ENCODE peak calls at places on chromosomes 11 and 22, in four cellular contexts. One of them, this sample, is unnamed. For H3K36me3, the result is how much of the 10 kb centered on the place peaks cover.

GRCh38 chr22:36870250-36870649 is 9.4 kb downstream of the NCF4 start:
- DNase-seq in adipocyte: no peak
- DNase-seq in IMR-90: no peak
- DNase-seq in Peyer's patch: no peak
- DNase-seq in this sample: peak

GRCh38 chr11:116199182-116199581 is 573.6 kb downstream of the BUD13 start:
- DNase-seq in adipocyte: no peak
- DNase-seq in IMR-90: no peak
- DNase-seq in Peyer's patch: no peak
- DNase-seq in this sample: no peak

GRCh38 chr11:83219095-83219494 is 25.6 kb downstream of the ANKRD42 start:
- DNase-seq in adipocyte: no peak
- DNase-seq in IMR-90: no peak
- DNase-seq in Peyer's patch: no peak
- DNase-seq in this sample: no peak

GRCh38 chr11:24635588-24636290 is 138.9 kb downstream of the LUZP2 start:
- DNase-seq in adipocyte: peak
- DNase-seq in IMR-90: peak
- DNase-seq in Peyer's patch: no peak
- DNase-seq in this sample: peak

GRCh38 chr22:23696326-23696851 is 5.6 kb downstream of the RGL4 start:
- DNase-seq in adipocyte: no peak
- DNase-seq in IMR-90: peak
- DNase-seq in Peyer's patch: peak
- DNase-seq in this sample: no peak

GRCh38 chr22:19942071-19942885 is 660 bp upstream of the TXNRD2 start:
- DNase-seq in adipocyte: peak
- DNase-seq in IMR-90: peak
- DNase-seq in Peyer's patch: no peak
- DNase-seq in this sample: no peak

GRCh38 chr11:76803811-76804600 is 20.9 kb downstream of the TSKU start:
- DNase-seq in adipocyte: no peak
- DNase-seq in IMR-90: peak
- DNase-seq in Peyer's patch: peak
- DNase-seq in this sample: no peak

GRCh38 chr11:118106789-118107335 is 20.1 kb upstream of the SMIM35 start:
- DNase-seq in adipocyte: no peak
- DNase-seq in IMR-90: no peak
- DNase-seq in Peyer's patch: no peak
- DNase-seq in this sample: peak

GRCh38 chr11:62431171-62431895 is 12.5 kb downstream of the SCGB1A1 start:
- DNase-seq in adipocyte: peak
- DNase-seq in IMR-90: peak
- DNase-seq in Peyer's patch: no peak
- DNase-seq in this sample: no peak

GRCh38 chr22:44526431-44527115 is 28.5 kb upstream of the RTL6 start:
- DNase-seq in adipocyte: no peak
- DNase-seq in IMR-90: no peak
- DNase-seq in Peyer's patch: no peak
- DNase-seq in this sample: no peak

GRCh38 chr11:121591405-121592033 is 138.8 kb upstream of the SORL1-AS1 start:
- DNase-seq in adipocyte: peak
- DNase-seq in IMR-90: peak
- DNase-seq in Peyer's patch: no peak
- DNase-seq in this sample: peak

GRCh38 chr11:121595717-121596156 is 143.0 kb upstream of the SORL1-AS1 start:
- DNase-seq in adipocyte: peak
- DNase-seq in IMR-90: peak
- DNase-seq in Peyer's patch: no peak
- DNase-seq in this sample: peak

GRCh38 chr11:121590772-121591404 is 138.1 kb upstream of the SORL1-AS1 start:
- DNase-seq in adipocyte: no peak
- DNase-seq in IMR-90: no peak
- DNase-seq in Peyer's patch: no peak
- DNase-seq in this sample: no peak

GRCh38 chr11:121589946-121590537 is 137.3 kb upstream of the SORL1-AS1 start:
- DNase-seq in adipocyte: no peak
- DNase-seq in IMR-90: no peak
- DNase-seq in Peyer's patch: no peak
- DNase-seq in this sample: no peak

DNA sequence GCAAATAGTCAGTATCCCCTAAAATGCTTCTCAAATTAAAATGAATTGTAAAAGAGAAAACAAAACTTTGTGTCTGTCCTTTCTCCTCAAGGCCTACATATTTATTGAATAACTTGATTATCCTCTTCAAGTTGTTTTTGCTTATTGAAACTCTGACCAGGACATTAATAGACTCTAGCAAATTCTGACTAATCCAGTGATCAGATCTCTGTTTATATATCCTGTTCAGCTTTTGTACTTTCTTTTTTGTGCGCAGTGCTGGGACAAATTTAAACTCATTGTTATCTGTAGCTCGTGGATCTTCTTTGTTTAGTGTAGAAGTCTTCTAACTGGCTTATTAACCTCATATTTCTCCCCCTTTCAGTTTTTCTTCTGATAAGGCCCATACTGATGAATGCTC is 139.9 kb upstream of the SORL1-AS1 start:
- DNase-seq in adipocyte: no peak
- DNase-seq in IMR-90: peak
- DNase-seq in Peyer's patch: no peak
- DNase-seq in this sample: no peak
- H3K36me3 ChIP-seq in adipocyte: under half
- H3K36me3 ChIP-seq in IMR-90: under half
- H3K36me3 ChIP-seq in Peyer's patch: under half
- H3K36me3 ChIP-seq in this sample: under half

DNA sequence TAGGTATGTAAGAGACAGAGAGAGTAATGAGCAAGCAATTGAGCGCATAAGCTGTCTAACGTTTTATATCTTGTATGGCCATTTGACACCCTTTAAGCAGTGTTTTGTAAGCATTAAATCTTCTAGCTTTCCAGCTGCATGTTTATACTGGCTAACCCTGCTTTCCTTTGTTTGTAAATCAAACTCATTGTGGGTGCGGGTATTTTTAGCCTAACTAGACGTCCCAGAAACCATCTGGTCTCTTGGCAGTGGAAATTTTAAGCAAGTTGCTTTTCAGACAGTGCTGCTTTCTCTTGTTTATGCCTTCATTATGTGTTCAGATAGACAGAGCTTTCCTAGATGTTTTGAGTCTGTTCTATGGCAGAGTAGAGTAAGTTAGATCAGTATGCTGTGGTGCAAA is 73.5 kb downstream of the RNF169 start:
- DNase-seq in adipocyte: peak
- DNase-seq in IMR-90: peak
- DNase-seq in Peyer's patch: no peak
- DNase-seq in this sample: no peak
- H3K36me3 ChIP-seq in adipocyte: under half
- H3K36me3 ChIP-seq in IMR-90: under half
- H3K36me3 ChIP-seq in Peyer's patch: under half
- H3K36me3 ChIP-seq in this sample: under half

GRCh38 chr11:128462189-128462588 is 125.2 kb downstream of the ETS1 start:
- DNase-seq in adipocyte: no peak
- DNase-seq in IMR-90: no peak
- DNase-seq in Peyer's patch: no peak
- DNase-seq in this sample: no peak
- H3K36me3 ChIP-seq in adipocyte: half or more
- H3K36me3 ChIP-seq in IMR-90: under half
- H3K36me3 ChIP-seq in Peyer's patch: under half
- H3K36me3 ChIP-seq in this sample: under half

GRCh38 chr22:28791841-28792490 is 8.4 kb downstream of the XBP1 start:
- DNase-seq in adipocyte: no peak
- DNase-seq in IMR-90: peak
- DNase-seq in Peyer's patch: no peak
- DNase-seq in this sample: no peak

GRCh38 chr22:28792491-28793383 is 7.6 kb downstream of the XBP1 start:
- DNase-seq in adipocyte: no peak
- DNase-seq in IMR-90: no peak
- DNase-seq in Peyer's patch: no peak
- DNase-seq in this sample: no peak

GRCh38 chr22:28793976-28794584 is 6.3 kb downstream of the XBP1 start:
- DNase-seq in adipocyte: no peak
- DNase-seq in IMR-90: no peak
- DNase-seq in Peyer's patch: no peak
- DNase-seq in this sample: no peak

GRCh38 chr22:28795932-28796856 is 4.2 kb downstream of the XBP1 start:
- DNase-seq in adipocyte: no peak
- DNase-seq in IMR-90: no peak
- DNase-seq in Peyer's patch: no peak
- DNase-seq in this sample: no peak

DNA sequence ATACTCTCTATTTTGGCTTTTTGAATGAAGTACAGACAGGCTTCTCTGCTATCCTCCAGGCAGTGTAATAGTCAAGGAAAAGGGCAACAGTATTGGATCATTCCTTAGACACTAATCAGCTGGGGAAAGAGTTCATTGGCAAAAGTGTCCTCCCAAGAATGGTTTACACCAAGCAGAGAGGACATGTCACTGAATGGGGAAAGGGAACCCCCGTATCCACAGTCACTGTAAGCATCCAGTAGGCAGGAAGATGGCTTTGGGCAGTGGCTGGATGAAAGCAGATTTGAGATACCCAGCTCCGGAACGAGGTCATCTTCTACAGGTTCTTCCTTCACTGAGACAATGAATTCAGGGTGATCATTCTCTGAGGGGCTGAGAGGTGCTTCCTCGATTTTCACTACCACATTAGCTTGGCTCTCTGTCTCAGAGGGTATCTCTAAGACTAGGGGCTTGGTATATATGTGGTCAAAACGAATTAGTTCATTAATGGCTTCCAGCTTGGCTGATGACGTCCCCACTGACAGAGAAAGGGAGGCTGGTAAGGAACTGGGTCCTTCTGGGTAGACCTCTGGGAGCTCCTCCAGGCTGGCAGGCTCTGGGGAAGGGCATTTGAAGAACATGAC is 5.2 kb downstream of the XBP1 start:
- DNase-seq in adipocyte: no peak
- DNase-seq in IMR-90: no peak
- DNase-seq in Peyer's patch: no peak
- DNase-seq in this sample: no peak
- H3K36me3 ChIP-seq in adipocyte: under half
- H3K36me3 ChIP-seq in IMR-90: under half
- H3K36me3 ChIP-seq in Peyer's patch: under half
- H3K36me3 ChIP-seq in this sample: under half

GRCh38 chr11:70430122-70430521 is 31.8 kb downstream of the CTTN start:
- DNase-seq in adipocyte: no peak
- DNase-seq in IMR-90: no peak
- DNase-seq in Peyer's patch: no peak
- DNase-seq in this sample: no peak
- H3K36me3 ChIP-seq in adipocyte: half or more
- H3K36me3 ChIP-seq in IMR-90: half or more
- H3K36me3 ChIP-seq in Peyer's patch: under half
- H3K36me3 ChIP-seq in this sample: half or more

DNA sequence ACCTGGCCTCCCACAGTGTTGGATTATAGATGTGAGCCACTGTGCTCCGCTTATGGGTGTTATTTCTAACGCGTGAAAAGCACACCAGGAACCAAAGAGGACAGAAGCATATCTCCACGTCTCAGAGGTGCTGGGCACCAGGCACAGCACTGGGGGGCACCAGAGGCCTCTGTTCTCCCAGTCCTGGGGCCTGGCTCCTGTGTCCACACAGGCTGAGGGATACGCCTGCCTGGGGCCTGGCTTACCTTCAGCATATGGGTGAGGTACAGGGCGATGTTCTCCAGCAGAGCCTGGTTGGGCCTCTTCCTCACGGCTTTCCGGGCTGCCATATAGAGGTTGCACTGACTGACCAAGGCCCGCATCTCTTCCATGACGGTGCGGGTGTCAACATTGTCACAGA is 24.7 kb upstream of the NAP1L4 start:
- DNase-seq in adipocyte: no peak
- DNase-seq in IMR-90: no peak
- DNase-seq in Peyer's patch: no peak
- DNase-seq in this sample: no peak
- H3K36me3 ChIP-seq in adipocyte: half or more
- H3K36me3 ChIP-seq in IMR-90: half or more
- H3K36me3 ChIP-seq in Peyer's patch: under half
- H3K36me3 ChIP-seq in this sample: half or more

GRCh38 chr11:74121804-74122203 is 49.0 kb downstream of the C2CD3 start:
- DNase-seq in adipocyte: no peak
- DNase-seq in IMR-90: no peak
- DNase-seq in Peyer's patch: no peak
- DNase-seq in this sample: no peak

GRCh38 chr11:74112877-74113276 is 57.9 kb downstream of the C2CD3 start:
- DNase-seq in adipocyte: no peak
- DNase-seq in IMR-90: no peak
- DNase-seq in Peyer's patch: no peak
- DNase-seq in this sample: no peak

GRCh38 chr11:74116719-74117118 is 54.1 kb downstream of the C2CD3 start:
- DNase-seq in adipocyte: no peak
- DNase-seq in IMR-90: no peak
- DNase-seq in Peyer's patch: no peak
- DNase-seq in this sample: no peak
- H3K36me3 ChIP-seq in adipocyte: under half
- H3K36me3 ChIP-seq in IMR-90: under half
- H3K36me3 ChIP-seq in Peyer's patch: under half
- H3K36me3 ChIP-seq in this sample: under half